ENCODE peak calls at places on chromosome 19, in seven cellular contexts. One of them, this sample, is unnamed.

GRCh38 chr19:1042689-1043511 is 3.0 kb downstream of the ABCA7 start:
- DNase-seq in AG10803: no peak
- DNase-seq in NCI-H187 treated with DMSO at 0.1 percent for 48 hours: no peak
- DNase-seq in nephron progenitor cell: no peak
- DNase-seq in coronary artery: no peak
- DNase-seq in ELR: no peak
- DNase-seq in HS-5: no peak
- DNase-seq in this sample: no peak

GRCh38 chr19:903266-903797 is 9.7 kb downstream of the R3HDM4 start:
- DNase-seq in AG10803: no peak
- DNase-seq in coronary artery: no peak
- DNase-seq in NCI-H187 treated with DMSO at 0.1 percent for 48 hours: no peak
- DNase-seq in ELR: no peak
- DNase-seq in nephron progenitor cell: peak
- DNase-seq in HS-5: no peak
- DNase-seq in this sample: peak

GRCh38 chr19:32197896-32198882 is 147.2 kb upstream of the ZNF507 start:
- DNase-seq in AG10803: no peak
- DNase-seq in NCI-H187 treated with DMSO at 0.1 percent for 48 hours: no peak
- DNase-seq in nephron progenitor cell: no peak
- DNase-seq in HS-5: no peak
- DNase-seq in coronary artery: no peak
- DNase-seq in ELR: no peak
- DNase-seq in this sample: no peak

GRCh38 chr19:44367024-44367423 is 10.5 kb upstream of the ZNF112 start:
- DNase-seq in NCI-H187 treated with DMSO at 0.1 percent for 48 hours: no peak
- DNase-seq in HS-5: no peak
- DNase-seq in AG10803: no peak
- DNase-seq in nephron progenitor cell: no peak
- DNase-seq in ELR: peak
- DNase-seq in coronary artery: no peak
- DNase-seq in this sample: peak

GRCh38 chr19:1833540-1833939 is 14.7 kb downstream of the REXO1 start:
- DNase-seq in HS-5: no peak
- DNase-seq in AG10803: no peak
- DNase-seq in coronary artery: no peak
- DNase-seq in ELR: no peak
- DNase-seq in nephron progenitor cell: no peak
- DNase-seq in NCI-H187 treated with DMSO at 0.1 percent for 48 hours: no peak
- DNase-seq in this sample: no peak

GRCh38 chr19:36962346-36962745 is 46.2 kb downstream of the ZNF568 start:
- DNase-seq in HS-5: no peak
- DNase-seq in coronary artery: no peak
- DNase-seq in ELR: no peak
- DNase-seq in nephron progenitor cell: no peak
- DNase-seq in AG10803: no peak
- DNase-seq in NCI-H187 treated with DMSO at 0.1 percent for 48 hours: no peak
- DNase-seq in this sample: no peak

GRCh38 chr19:29672933-29673336 is 7.7 kb downstream of the PLEKHF1 start:
- DNase-seq in ELR: no peak
- DNase-seq in coronary artery: no peak
- DNase-seq in HS-5: no peak
- DNase-seq in AG10803: no peak
- DNase-seq in nephron progenitor cell: no peak
- DNase-seq in NCI-H187 treated with DMSO at 0.1 percent for 48 hours: no peak
- DNase-seq in this sample: no peak

GRCh38 chr19:39390460-39390758 is 497 bp downstream of the PAF1 start:
- DNase-seq in NCI-H187 treated with DMSO at 0.1 percent for 48 hours: no peak
- DNase-seq in HS-5: no peak
- DNase-seq in coronary artery: no peak
- DNase-seq in nephron progenitor cell: no peak
- DNase-seq in AG10803: no peak
- DNase-seq in ELR: peak
- DNase-seq in this sample: no peak

GRCh38 chr19:18086590-18087138 is at the start of gene IL12RB1:
- DNase-seq in NCI-H187 treated with DMSO at 0.1 percent for 48 hours: no peak
- DNase-seq in coronary artery: no peak
- DNase-seq in HS-5: no peak
- DNase-seq in nephron progenitor cell: no peak
- DNase-seq in AG10803: no peak
- DNase-seq in ELR: peak
- DNase-seq in this sample: no peak

GRCh38 chr19:57362419-57362818 is 932 bp upstream of the TRAPPC2B start:
- DNase-seq in NCI-H187 treated with DMSO at 0.1 percent for 48 hours: no peak
- DNase-seq in coronary artery: no peak
- DNase-seq in ELR: no peak
- DNase-seq in HS-5: no peak
- DNase-seq in nephron progenitor cell: no peak
- DNase-seq in AG10803: no peak
- DNase-seq in this sample: no peak

GRCh38 chr19:12983091-12983490 is 12.2 kb upstream of the NFIX start:
- DNase-seq in AG10803: no peak
- DNase-seq in coronary artery: no peak
- DNase-seq in HS-5: no peak
- DNase-seq in nephron progenitor cell: no peak
- DNase-seq in NCI-H187 treated with DMSO at 0.1 percent for 48 hours: no peak
- DNase-seq in ELR: no peak
- DNase-seq in this sample: no peak

GRCh38 chr19:31119951-31120690 is 229.1 kb downstream of the TSHZ3 start:
- DNase-seq in AG10803: peak
- DNase-seq in ELR: no peak
- DNase-seq in coronary artery: no peak
- DNase-seq in NCI-H187 treated with DMSO at 0.1 percent for 48 hours: no peak
- DNase-seq in nephron progenitor cell: no peak
- DNase-seq in HS-5: no peak
- DNase-seq in this sample: no peak

GRCh38 chr19:58361900-58362271 is 665 bp downstream of the ZNF497 start:
- DNase-seq in ELR: peak
- DNase-seq in AG10803: peak
- DNase-seq in coronary artery: no peak
- DNase-seq in NCI-H187 treated with DMSO at 0.1 percent for 48 hours: no peak
- DNase-seq in HS-5: no peak
- DNase-seq in nephron progenitor cell: no peak
- DNase-seq in this sample: peak

GRCh38 chr19:8050274-8051096 is 2.1 kb upstream of the CCL25 start:
- DNase-seq in ELR: peak
- DNase-seq in HS-5: no peak
- DNase-seq in coronary artery: no peak
- DNase-seq in nephron progenitor cell: peak
- DNase-seq in NCI-H187 treated with DMSO at 0.1 percent for 48 hours: peak
- DNase-seq in AG10803: peak
- DNase-seq in this sample: peak

GRCh38 chr19:378706-379105 is 30.2 kb downstream of the C2CD4C start:
- DNase-seq in HS-5: no peak
- DNase-seq in coronary artery: peak
- DNase-seq in nephron progenitor cell: no peak
- DNase-seq in AG10803: no peak
- DNase-seq in ELR: no peak
- DNase-seq in NCI-H187 treated with DMSO at 0.1 percent for 48 hours: no peak
- DNase-seq in this sample: no peak

GRCh38 chr19:29587518-29587986 is 18.5 kb upstream of the POP4 start:
- DNase-seq in AG10803: peak
- DNase-seq in coronary artery: no peak
- DNase-seq in NCI-H187 treated with DMSO at 0.1 percent for 48 hours: no peak
- DNase-seq in HS-5: no peak
- DNase-seq in ELR: peak
- DNase-seq in nephron progenitor cell: no peak
- DNase-seq in this sample: no peak

GRCh38 chr19:1027020-1027952 is 878 bp downstream of the CNN2 start:
- DNase-seq in coronary artery: no peak
- DNase-seq in nephron progenitor cell: no peak
- DNase-seq in ELR: peak
- DNase-seq in HS-5: no peak
- DNase-seq in NCI-H187 treated with DMSO at 0.1 percent for 48 hours: no peak
- DNase-seq in AG10803: no peak
- DNase-seq in this sample: peak

GRCh38 chr19:47156861-47157454 is 26.3 kb downstream of the SAE1 start:
- DNase-seq in HS-5: no peak
- DNase-seq in coronary artery: no peak
- DNase-seq in NCI-H187 treated with DMSO at 0.1 percent for 48 hours: peak
- DNase-seq in AG10803: peak
- DNase-seq in ELR: no peak
- DNase-seq in nephron progenitor cell: no peak
- DNase-seq in this sample: peak

GRCh38 chr19:13623686-13624405 is 117.6 kb upstream of the CACNA1A start:
- DNase-seq in nephron progenitor cell: no peak
- DNase-seq in AG10803: no peak
- DNase-seq in HS-5: no peak
- DNase-seq in ELR: no peak
- DNase-seq in NCI-H187 treated with DMSO at 0.1 percent for 48 hours: no peak
- DNase-seq in coronary artery: no peak
- DNase-seq in this sample: peak